ENCODE peak calls at places on chromosomes 3 and 15, in six cellular contexts. Z is activated T-helper 17 cell treated with anti-CD3 and anti-CD28 coated beads, Interleukin-2, amount 50 U/mL, for 72 hours; G is HepG2; K is CD4-positive, CD25-positive, alpha-beta regulatory T cell; U is right cardiac atrium; O is RWPE2. A is an unnamed sample.

GRCh38 chr3:46675843-46676567 is 17.5 kb downstream of the ALS2CL start:
- ATAC-seq in K (no peak), G (peak), O (no peak), U (no peak), Z (no peak), A (no peak)

GRCh38 chr15:41690636-41691035 is 30.4 kb downstream of the MGA start:
- ATAC-seq in G (peak), K (no peak), U (no peak), O (no peak), Z (peak), A (no peak)

GRCh38 chr3:70647823-70648222 is 335.4 kb upstream of the MDFIC2 start:
- ATAC-seq in Z (no peak), U (peak), K (no peak), O (no peak), G (no peak), A (no peak)

GRCh38 chr3:52983336-52983807 is 62.5 kb downstream of the SFMBT1 start:
- ATAC-seq in U (no peak), G (no peak), O (no peak), Z (peak), K (peak), A (peak)

GRCh38 chr15:78069052-78069414 is 8.5 kb downstream of the TBC1D2B start:
- ATAC-seq in O (no peak), U (no peak), G (no peak), Z (peak), K (peak), A (peak)

GRCh38 chr15:94984886-94985285 is 753.5 kb downstream of the MCTP2 start:
- ATAC-seq in O (no peak), U (no peak), K (no peak), Z (no peak), G (no peak), A (no peak)

GRCh38 chr15:80709542-80709941 is 14.4 kb downstream of the ABHD17C start:
- ATAC-seq in K (no peak), Z (no peak), U (peak), G (no peak), O (peak), A (no peak)

GRCh38 chr15:32959077-32959476 is 235.4 kb downstream of the FMN1 start:
- ATAC-seq in G (no peak), U (peak), O (no peak), Z (no peak), K (no peak), A (no peak)

GRCh38 chr3:89326997-89327396 is 219.6 kb downstream of the EPHA3 start:
- ATAC-seq in Z (no peak), O (no peak), K (no peak), U (no peak), G (no peak), A (no peak)

GRCh38 chr3:65979731-65980130 is 59.0 kb downstream of the MAGI1 start:
- ATAC-seq in Z (no peak), G (no peak), U (no peak), O (no peak), K (no peak), A (no peak)

GRCh38 chr3:106720510-106720909 is 656.7 kb upstream of the CCDC54 start:
- ATAC-seq in Z (no peak), O (no peak), G (peak), K (no peak), U (no peak), A (peak)

GRCh38 chr3:185270262-185270955 is 16.6 kb upstream of the EHHADH start:
- ATAC-seq in K (no peak), G (peak), O (peak), Z (peak), U (peak), A (peak)

GRCh38 chr3:127531821-127532220 is 58.7 kb downstream of the TPRA1 start:
- ATAC-seq in K (no peak), G (no peak), U (no peak), O (no peak), Z (peak), A (peak)

GRCh38 chr3:149575213-149575961 is 82.4 kb downstream of the WWTR1 start:
- ATAC-seq in O (peak), U (peak), K (no peak), Z (no peak), G (peak), A (peak)

GRCh38 chr3:119205209-119205608 is 31.8 kb downstream of the UPK1B start:
- ATAC-seq in Z (no peak), K (no peak), G (peak), O (no peak), U (no peak), A (no peak)

GRCh38 chr15:92848852-92849598 is 51.1 kb upstream of the CHD2 start:
- ATAC-seq in K (peak), U (no peak), Z (peak), G (no peak), O (no peak), A (peak)

GRCh38 chr3:70281663-70282062 is 30.8 kb downstream of the MDFIC2 start:
- ATAC-seq in Z (no peak), U (no peak), O (peak), K (no peak), G (no peak), A (no peak)

GRCh38 chr3:186570941-186571643 is 572 bp downstream of the DNAJB11 start:
- ATAC-seq in K (no peak), Z (no peak), U (no peak), G (no peak), O (no peak), A (no peak)

GRCh38 chr3:86990171-86990733 is 697 bp downstream of the VGLL3 start:
- ATAC-seq in O (peak), U (peak), Z (peak), G (peak), K (no peak), A (peak)